ENCODE peak calls at places on chromosomes 11 and 22, in four cellular contexts. E is DMS79, U is cardiac fibroblast, Q is HCT116. T is an unnamed sample.

GRCh38 chr11:14881794-14882193 is 10.2 kb downstream of the CYP2R1 start:
- DNase-seq in E (no peak), U (no peak), Q (no peak), T (no peak)

GRCh38 chr22:47089374-47089773 is 326.9 kb downstream of the TBC1D22A start:
- DNase-seq in E (no peak), U (no peak), Q (no peak), T (no peak)

GRCh38 chr11:117221775-117222517 is 9.9 kb downstream of the PCSK7 start:
- DNase-seq in E (peak), U (peak), Q (no peak), T (peak)

GRCh38 chr11:67266424-67267187 is at the start of gene GRK2:
- DNase-seq in E (peak), U (peak), Q (no peak), T (peak)

GRCh38 chr11:1967641-1968225 is 20.6 kb downstream of the MRPL23 start:
- DNase-seq in E (no peak), U (no peak), Q (no peak), T (no peak)

GRCh38 chr11:78168539-78169477 is 19.6 kb downstream of the KCTD21 start:
- DNase-seq in E (no peak), U (peak), Q (no peak), T (no peak)

GRCh38 chr22:22394589-22394988 is 114.0 kb downstream of the ZNF280B start:
- DNase-seq in E (no peak), U (no peak), Q (no peak), T (no peak)

GRCh38 chr11:43447124-43447523 is 88.4 kb downstream of the TTC17 start:
- DNase-seq in E (no peak), U (peak), Q (no peak), T (no peak)

GRCh38 chr11:12485328-12485727 is 108.0 kb downstream of the PARVA start:
- DNase-seq in E (no peak), U (no peak), Q (no peak), T (no peak)

GRCh38 chr22:40759294-40759840 is 59.8 kb downstream of the SLC25A17 start:
- DNase-seq in E (no peak), U (no peak), Q (no peak), T (no peak)

GRCh38 chr11:66459138-66459778 is 7.4 kb upstream of the PELI3 start:
- DNase-seq in E (no peak), U (no peak), Q (no peak), T (no peak)

GRCh38 chr22:19904881-19905618 is 36.5 kb upstream of the COMT start:
- DNase-seq in E (no peak), U (no peak), Q (no peak), T (no peak)

GRCh38 chr11:134592391-134592990 is 180.4 kb upstream of the B3GAT1 start:
- DNase-seq in E (no peak), U (no peak), Q (peak), T (no peak)

GRCh38 chr11:62545437-62546243 is 966 bp downstream of the AHNAK start:
- DNase-seq in E (no peak), U (peak), Q (peak), T (peak)

GRCh38 chr11:29018631-29019030 is 910.4 kb downstream of the METTL15 start:
- DNase-seq in E (no peak), U (peak), Q (no peak), T (peak)

GRCh38 chr11:82523141-82523540 is 210.5 kb downstream of the FAM181B start:
- DNase-seq in E (no peak), U (no peak), Q (no peak), T (no peak)

GRCh38 chr11:19698493-19699292 is 13.9 kb upstream of the NAV2 start:
- DNase-seq in E (no peak), U (peak), Q (no peak), T (peak)

GRCh38 chr11:91860661-91861060 is 364.0 kb upstream of the FAT3 start:
- DNase-seq in E (peak), U (no peak), Q (no peak), T (no peak)

GRCh38 chr11:95517453-95517852 is 272.1 kb downstream of the FAM76B start:
- DNase-seq in E (no peak), U (no peak), Q (no peak), T (no peak)

GRCh38 chr11:123624974-123625373 is 29.4 kb downstream of the SCN3B start:
- DNase-seq in E (no peak), U (peak), Q (no peak), T (peak)

GRCh38 chr11:46176421-46176820 is 55.2 kb upstream of the PHF21A start:
- DNase-seq in E (no peak), U (no peak), Q (no peak), T (peak)

T was measured in epithelial cell of esophagus.